ENCODE peak calls at places on chromosomes 2 and 18, in ten cellular contexts. One of them, this sample, is unnamed.

GRCh38 chr2:199335502-199335901 is 122.2 kb downstream of the SATB2 start:
- DNase-seq in astrocyte of the spinal cord: no peak
- DNase-seq in IMR-90: no peak
- DNase-seq in left ventricle myocardium inferior: no peak
- DNase-seq in psoas muscle: no peak
- DNase-seq in foreskin fibroblast: no peak
- DNase-seq in CD8-positive, alpha-beta memory T cell: no peak
- DNase-seq in Karpas-422: no peak
- DNase-seq in CD4-positive, CD25-positive, alpha-beta regulatory T cell: no peak
- DNase-seq in esophagus muscularis mucosa: no peak
- DNase-seq in this sample: no peak

GRCh38 chr2:100588071-100588786 is 25.4 kb downstream of the PDCL3 start:
- DNase-seq in foreskin fibroblast: peak
- DNase-seq in left ventricle myocardium inferior: no peak
- DNase-seq in IMR-90: peak
- DNase-seq in astrocyte of the spinal cord: peak
- DNase-seq in esophagus muscularis mucosa: no peak
- DNase-seq in psoas muscle: no peak
- DNase-seq in CD8-positive, alpha-beta memory T cell: no peak
- DNase-seq in Karpas-422: no peak
- DNase-seq in CD4-positive, CD25-positive, alpha-beta regulatory T cell: no peak
- DNase-seq in this sample: peak

GRCh38 chr2:44778671-44779476 is 162.6 kb upstream of the SIX3 start:
- DNase-seq in left ventricle myocardium inferior: no peak
- DNase-seq in Karpas-422: peak
- DNase-seq in CD8-positive, alpha-beta memory T cell: no peak
- DNase-seq in CD4-positive, CD25-positive, alpha-beta regulatory T cell: no peak
- DNase-seq in esophagus muscularis mucosa: no peak
- DNase-seq in foreskin fibroblast: no peak
- DNase-seq in IMR-90: no peak
- DNase-seq in psoas muscle: no peak
- DNase-seq in astrocyte of the spinal cord: no peak
- DNase-seq in this sample: no peak

GRCh38 chr2:176911-177310 is 86.9 kb downstream of the SH3YL1 start:
- DNase-seq in psoas muscle: no peak
- DNase-seq in left ventricle myocardium inferior: no peak
- DNase-seq in astrocyte of the spinal cord: no peak
- DNase-seq in IMR-90: no peak
- DNase-seq in Karpas-422: no peak
- DNase-seq in foreskin fibroblast: no peak
- DNase-seq in esophagus muscularis mucosa: no peak
- DNase-seq in CD8-positive, alpha-beta memory T cell: no peak
- DNase-seq in CD4-positive, CD25-positive, alpha-beta regulatory T cell: no peak
- DNase-seq in this sample: no peak

GRCh38 chr2:224151161-224151560 is 112.1 kb upstream of the SERPINE2 start:
- DNase-seq in esophagus muscularis mucosa: no peak
- DNase-seq in astrocyte of the spinal cord: no peak
- DNase-seq in foreskin fibroblast: peak
- DNase-seq in psoas muscle: no peak
- DNase-seq in CD8-positive, alpha-beta memory T cell: no peak
- DNase-seq in IMR-90: peak
- DNase-seq in Karpas-422: no peak
- DNase-seq in left ventricle myocardium inferior: no peak
- DNase-seq in CD4-positive, CD25-positive, alpha-beta regulatory T cell: no peak
- DNase-seq in this sample: no peak

GRCh38 chr2:56182420-56182819 is 1.4 kb upstream of the CCDC85A start:
- DNase-seq in CD8-positive, alpha-beta memory T cell: no peak
- DNase-seq in foreskin fibroblast: no peak
- DNase-seq in psoas muscle: no peak
- DNase-seq in left ventricle myocardium inferior: no peak
- DNase-seq in Karpas-422: no peak
- DNase-seq in astrocyte of the spinal cord: no peak
- DNase-seq in IMR-90: no peak
- DNase-seq in esophagus muscularis mucosa: peak
- DNase-seq in CD4-positive, CD25-positive, alpha-beta regulatory T cell: no peak
- DNase-seq in this sample: no peak

GRCh38 chr2:7430869-7431641 is 513.8 kb downstream of the RNF144A start:
- DNase-seq in foreskin fibroblast: no peak
- DNase-seq in CD8-positive, alpha-beta memory T cell: no peak
- DNase-seq in CD4-positive, CD25-positive, alpha-beta regulatory T cell: no peak
- DNase-seq in Karpas-422: no peak
- DNase-seq in left ventricle myocardium inferior: peak
- DNase-seq in astrocyte of the spinal cord: peak
- DNase-seq in IMR-90: no peak
- DNase-seq in esophagus muscularis mucosa: no peak
- DNase-seq in psoas muscle: peak
- DNase-seq in this sample: no peak

GRCh38 chr2:128778843-128779242 is 460.2 kb upstream of the HS6ST1 start:
- DNase-seq in astrocyte of the spinal cord: no peak
- DNase-seq in Karpas-422: no peak
- DNase-seq in CD8-positive, alpha-beta memory T cell: no peak
- DNase-seq in psoas muscle: no peak
- DNase-seq in IMR-90: no peak
- DNase-seq in CD4-positive, CD25-positive, alpha-beta regulatory T cell: no peak
- DNase-seq in foreskin fibroblast: no peak
- DNase-seq in left ventricle myocardium inferior: no peak
- DNase-seq in esophagus muscularis mucosa: no peak
- DNase-seq in this sample: no peak

GRCh38 chr2:216287251-216287650 is 85.0 kb downstream of the MARCHF4 start:
- DNase-seq in CD8-positive, alpha-beta memory T cell: no peak
- DNase-seq in Karpas-422: no peak
- DNase-seq in psoas muscle: no peak
- DNase-seq in astrocyte of the spinal cord: no peak
- DNase-seq in esophagus muscularis mucosa: no peak
- DNase-seq in CD4-positive, CD25-positive, alpha-beta regulatory T cell: no peak
- DNase-seq in foreskin fibroblast: no peak
- DNase-seq in left ventricle myocardium inferior: no peak
- DNase-seq in IMR-90: no peak
- DNase-seq in this sample: no peak

GRCh38 chr2:41967426-41968181 is 80.2 kb upstream of the PKDCC start:
- DNase-seq in foreskin fibroblast: peak
- DNase-seq in left ventricle myocardium inferior: peak
- DNase-seq in Karpas-422: no peak
- DNase-seq in astrocyte of the spinal cord: peak
- DNase-seq in IMR-90: no peak
- DNase-seq in esophagus muscularis mucosa: no peak
- DNase-seq in psoas muscle: peak
- DNase-seq in CD4-positive, CD25-positive, alpha-beta regulatory T cell: no peak
- DNase-seq in CD8-positive, alpha-beta memory T cell: no peak
- DNase-seq in this sample: no peak

GRCh38 chr18:48627216-48627615 is 88.4 kb downstream of the CTIF start:
- DNase-seq in CD4-positive, CD25-positive, alpha-beta regulatory T cell: no peak
- DNase-seq in foreskin fibroblast: no peak
- DNase-seq in IMR-90: peak
- DNase-seq in esophagus muscularis mucosa: no peak
- DNase-seq in CD8-positive, alpha-beta memory T cell: no peak
- DNase-seq in Karpas-422: peak
- DNase-seq in astrocyte of the spinal cord: no peak
- DNase-seq in psoas muscle: no peak
- DNase-seq in left ventricle myocardium inferior: no peak
- DNase-seq in this sample: no peak

GRCh38 chr2:61178603-61179545 is 16.9 kb downstream of the C2orf74 start:
- DNase-seq in astrocyte of the spinal cord: no peak
- DNase-seq in foreskin fibroblast: no peak
- DNase-seq in Karpas-422: no peak
- DNase-seq in psoas muscle: no peak
- DNase-seq in IMR-90: peak
- DNase-seq in esophagus muscularis mucosa: no peak
- DNase-seq in CD4-positive, CD25-positive, alpha-beta regulatory T cell: no peak
- DNase-seq in left ventricle myocardium inferior: no peak
- DNase-seq in CD8-positive, alpha-beta memory T cell: no peak
- DNase-seq in this sample: no peak

GRCh38 chr2:11342561-11343343 is 1.7 kb downstream of the ROCK2 start:
- DNase-seq in left ventricle myocardium inferior: no peak
- DNase-seq in CD8-positive, alpha-beta memory T cell: no peak
- DNase-seq in esophagus muscularis mucosa: no peak
- DNase-seq in psoas muscle: no peak
- DNase-seq in foreskin fibroblast: peak
- DNase-seq in IMR-90: peak
- DNase-seq in Karpas-422: peak
- DNase-seq in astrocyte of the spinal cord: peak
- DNase-seq in CD4-positive, CD25-positive, alpha-beta regulatory T cell: no peak
- DNase-seq in this sample: peak

GRCh38 chr2:47904903-47905453 is 1.3 kb downstream of the FBXO11 start:
- DNase-seq in esophagus muscularis mucosa: no peak
- DNase-seq in CD4-positive, CD25-positive, alpha-beta regulatory T cell: peak
- DNase-seq in left ventricle myocardium inferior: peak
- DNase-seq in foreskin fibroblast: no peak
- DNase-seq in psoas muscle: peak
- DNase-seq in Karpas-422: peak
- DNase-seq in CD8-positive, alpha-beta memory T cell: peak
- DNase-seq in IMR-90: no peak
- DNase-seq in astrocyte of the spinal cord: no peak
- DNase-seq in this sample: no peak

GRCh38 chr2:71603311-71603794 is 150.0 kb downstream of the DYSF start:
- DNase-seq in CD8-positive, alpha-beta memory T cell: no peak
- DNase-seq in foreskin fibroblast: no peak
- DNase-seq in astrocyte of the spinal cord: no peak
- DNase-seq in CD4-positive, CD25-positive, alpha-beta regulatory T cell: no peak
- DNase-seq in Karpas-422: no peak
- DNase-seq in esophagus muscularis mucosa: no peak
- DNase-seq in left ventricle myocardium inferior: peak
- DNase-seq in psoas muscle: peak
- DNase-seq in IMR-90: no peak
- DNase-seq in this sample: no peak

GRCh38 chr2:217218269-217219140 is 358.6 kb upstream of the TNP1 start:
- DNase-seq in IMR-90: peak
- DNase-seq in CD8-positive, alpha-beta memory T cell: no peak
- DNase-seq in Karpas-422: no peak
- DNase-seq in astrocyte of the spinal cord: peak
- DNase-seq in left ventricle myocardium inferior: no peak
- DNase-seq in CD4-positive, CD25-positive, alpha-beta regulatory T cell: no peak
- DNase-seq in foreskin fibroblast: peak
- DNase-seq in esophagus muscularis mucosa: no peak
- DNase-seq in psoas muscle: no peak
- DNase-seq in this sample: no peak

GRCh38 chr2:182522930-182523541 is 96.2 kb upstream of the PDE1A start:
- DNase-seq in left ventricle myocardium inferior: no peak
- DNase-seq in CD8-positive, alpha-beta memory T cell: no peak
- DNase-seq in astrocyte of the spinal cord: peak
- DNase-seq in psoas muscle: no peak
- DNase-seq in foreskin fibroblast: no peak
- DNase-seq in Karpas-422: no peak
- DNase-seq in CD4-positive, CD25-positive, alpha-beta regulatory T cell: no peak
- DNase-seq in IMR-90: no peak
- DNase-seq in esophagus muscularis mucosa: no peak
- DNase-seq in this sample: no peak
- H3K4me3 ChIP-seq in left ventricle myocardium inferior: peak
- H3K4me3 ChIP-seq in CD8-positive, alpha-beta memory T cell: no peak
- H3K4me3 ChIP-seq in astrocyte of the spinal cord: no peak
- H3K4me3 ChIP-seq in psoas muscle: peak
- H3K4me3 ChIP-seq in foreskin fibroblast: peak
- H3K4me3 ChIP-seq in Karpas-422: no peak
- H3K4me3 ChIP-seq in CD4-positive, CD25-positive, alpha-beta regulatory T cell: no peak
- H3K4me3 ChIP-seq in IMR-90: no peak
- H3K4me3 ChIP-seq in esophagus muscularis mucosa: peak
- H3K4me3 ChIP-seq in this sample: no peak

GRCh38 chr2:194253528-194254259 is 1403.3 kb upstream of the SLC39A10 start:
- DNase-seq in psoas muscle: no peak
- DNase-seq in left ventricle myocardium inferior: no peak
- DNase-seq in esophagus muscularis mucosa: no peak
- DNase-seq in CD8-positive, alpha-beta memory T cell: no peak
- DNase-seq in Karpas-422: no peak
- DNase-seq in CD4-positive, CD25-positive, alpha-beta regulatory T cell: no peak
- DNase-seq in IMR-90: no peak
- DNase-seq in astrocyte of the spinal cord: no peak
- DNase-seq in foreskin fibroblast: no peak
- DNase-seq in this sample: no peak
- H3K4me3 ChIP-seq in psoas muscle: no peak
- H3K4me3 ChIP-seq in left ventricle myocardium inferior: no peak
- H3K4me3 ChIP-seq in esophagus muscularis mucosa: no peak
- H3K4me3 ChIP-seq in CD8-positive, alpha-beta memory T cell: no peak
- H3K4me3 ChIP-seq in Karpas-422: no peak
- H3K4me3 ChIP-seq in CD4-positive, CD25-positive, alpha-beta regulatory T cell: no peak
- H3K4me3 ChIP-seq in IMR-90: no peak
- H3K4me3 ChIP-seq in astrocyte of the spinal cord: no peak
- H3K4me3 ChIP-seq in foreskin fibroblast: no peak
- H3K4me3 ChIP-seq in this sample: no peak

GRCh38 chr2:239222346-239223028 is 178.3 kb downstream of the HDAC4 start:
- DNase-seq in CD4-positive, CD25-positive, alpha-beta regulatory T cell: no peak
- DNase-seq in Karpas-422: no peak
- DNase-seq in left ventricle myocardium inferior: no peak
- DNase-seq in IMR-90: peak
- DNase-seq in esophagus muscularis mucosa: no peak
- DNase-seq in psoas muscle: no peak
- DNase-seq in astrocyte of the spinal cord: no peak
- DNase-seq in CD8-positive, alpha-beta memory T cell: no peak
- DNase-seq in foreskin fibroblast: no peak
- DNase-seq in this sample: peak
- H3K4me3 ChIP-seq in CD4-positive, CD25-positive, alpha-beta regulatory T cell: no peak
- H3K4me3 ChIP-seq in Karpas-422: no peak
- H3K4me3 ChIP-seq in left ventricle myocardium inferior: peak
- H3K4me3 ChIP-seq in IMR-90: no peak
- H3K4me3 ChIP-seq in esophagus muscularis mucosa: peak
- H3K4me3 ChIP-seq in psoas muscle: peak
- H3K4me3 ChIP-seq in astrocyte of the spinal cord: no peak
- H3K4me3 ChIP-seq in CD8-positive, alpha-beta memory T cell: no peak
- H3K4me3 ChIP-seq in foreskin fibroblast: peak
- H3K4me3 ChIP-seq in this sample: no peak

GRCh38 chr2:148552675-148553331 is 91.7 kb upstream of the EPC2 start:
- DNase-seq in CD4-positive, CD25-positive, alpha-beta regulatory T cell: no peak
- DNase-seq in esophagus muscularis mucosa: no peak
- DNase-seq in Karpas-422: peak
- DNase-seq in left ventricle myocardium inferior: no peak
- DNase-seq in IMR-90: peak
- DNase-seq in astrocyte of the spinal cord: no peak
- DNase-seq in psoas muscle: no peak
- DNase-seq in CD8-positive, alpha-beta memory T cell: peak
- DNase-seq in foreskin fibroblast: no peak
- DNase-seq in this sample: no peak
- H3K4me3 ChIP-seq in CD4-positive, CD25-positive, alpha-beta regulatory T cell: peak
- H3K4me3 ChIP-seq in esophagus muscularis mucosa: peak
- H3K4me3 ChIP-seq in Karpas-422: peak
- H3K4me3 ChIP-seq in left ventricle myocardium inferior: peak
- H3K4me3 ChIP-seq in IMR-90: peak
- H3K4me3 ChIP-seq in astrocyte of the spinal cord: no peak
- H3K4me3 ChIP-seq in psoas muscle: peak
- H3K4me3 ChIP-seq in CD8-positive, alpha-beta memory T cell: peak
- H3K4me3 ChIP-seq in foreskin fibroblast: peak
- H3K4me3 ChIP-seq in this sample: peak

DNA sequence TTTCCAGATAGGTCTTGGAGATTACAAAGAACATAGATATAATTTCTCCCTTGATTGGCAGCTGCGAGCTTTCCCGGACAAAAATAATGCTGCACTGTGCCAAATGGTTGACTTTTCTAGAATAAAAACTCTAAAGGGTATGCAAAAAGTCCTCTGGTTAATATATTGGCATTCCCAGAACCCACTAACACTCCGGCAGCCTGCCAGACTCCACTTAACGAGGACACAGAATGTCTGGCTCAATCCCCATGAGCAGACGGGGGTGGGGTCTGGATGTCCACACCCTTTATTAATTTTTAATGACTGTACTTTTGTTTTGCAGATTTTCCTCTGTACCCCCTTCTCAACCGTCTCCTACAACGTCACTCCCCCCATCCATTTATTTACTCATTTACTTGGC is 3.3 kb downstream of the LDLRAD4 start:
- DNase-seq in CD4-positive, CD25-positive, alpha-beta regulatory T cell: no peak
- DNase-seq in IMR-90: no peak
- DNase-seq in Karpas-422: no peak
- DNase-seq in astrocyte of the spinal cord: peak
- DNase-seq in psoas muscle: no peak
- DNase-seq in foreskin fibroblast: no peak
- DNase-seq in left ventricle myocardium inferior: peak
- DNase-seq in CD8-positive, alpha-beta memory T cell: no peak
- DNase-seq in esophagus muscularis mucosa: no peak
- DNase-seq in this sample: no peak
- H3K4me3 ChIP-seq in CD4-positive, CD25-positive, alpha-beta regulatory T cell: no peak
- H3K4me3 ChIP-seq in IMR-90: no peak
- H3K4me3 ChIP-seq in Karpas-422: no peak
- H3K4me3 ChIP-seq in astrocyte of the spinal cord: no peak
- H3K4me3 ChIP-seq in psoas muscle: peak
- H3K4me3 ChIP-seq in foreskin fibroblast: no peak
- H3K4me3 ChIP-seq in left ventricle myocardium inferior: peak
- H3K4me3 ChIP-seq in CD8-positive, alpha-beta memory T cell: no peak
- H3K4me3 ChIP-seq in esophagus muscularis mucosa: peak
- H3K4me3 ChIP-seq in this sample: no peak

This sample was measured in skeletal muscle cell.